ENCODE peak calls at places on chromosome 1, in six cellular contexts. G is stimulated activated CD8-positive, alpha-beta memory T cell treated with anti-CD3 and anti-CD28 coated beads, Interleukin-7, amount 100 ng/mL, for 1 hour; B is activated CD8-positive, alpha-beta memory T cell treated with anti-CD3 and anti-CD28 coated beads, Interleukin-2, amount 50 U/mL, for 4 hours; Z is ELR; K is mammary epithelial cell; N is NCI-H2081. U is an unnamed sample.

GRCh38 chr1:36486436-36487335 is 4.0 kb upstream of the CSF3R start:
- DNase-seq in N (no peak), Z (no peak), K (no peak), G (no peak), B (no peak), U (peak)

GRCh38 chr1:147624529-147624928 is 45.8 kb downstream of the ACP6 start:
- DNase-seq in N (no peak), Z (no peak), K (no peak), G (no peak), B (no peak), U (no peak)

GRCh38 chr1:98949166-98949565 is 55.5 kb downstream of the PLPPR5 start:
- DNase-seq in K (no peak), B (no peak), N (no peak), Z (no peak), G (no peak), U (no peak)

GRCh38 chr1:152623203-152623844 is 421 bp upstream of the LCE3A start:
- DNase-seq in B (no peak), Z (peak), K (no peak), N (no peak), G (no peak), U (no peak)

GRCh38 chr1:196450143-196450911 is 157.9 kb downstream of the KCNT2 start:
- DNase-seq in K (no peak), N (no peak), Z (no peak), G (no peak), B (no peak), U (no peak)

GRCh38 chr1:47756411-47756810 is 240.8 kb downstream of the TRABD2B start:
- DNase-seq in K (no peak), Z (no peak), N (no peak), B (no peak), G (no peak), U (no peak)

GRCh38 chr1:156502749-156503671 is 2.4 kb upstream of the MEF2D start:
- DNase-seq in K (peak), B (no peak), Z (peak), N (no peak), G (no peak), U (peak)

GRCh38 chr1:12528021-12528852 is 89.8 kb downstream of the DHRS3 start:
- DNase-seq in B (no peak), K (no peak), Z (no peak), G (no peak), N (peak), U (no peak)

GRCh38 chr1:6134741-6135510 is 45.2 kb downstream of the CHD5 start:
- DNase-seq in G (no peak), N (no peak), B (no peak), Z (no peak), K (no peak), U (no peak)

GRCh38 chr1:173861731-173862145 is 6.1 kb downstream of the GAS5 start:
- DNase-seq in Z (peak), K (peak), N (no peak), B (no peak), G (no peak), U (no peak)

GRCh38 chr1:216670118-216670870 is 52.9 kb downstream of the ESRRG start:
- DNase-seq in N (no peak), B (no peak), G (no peak), K (peak), Z (peak), U (no peak)

GRCh38 chr1:155003227-155003765 is 694 bp downstream of the ZBTB7B start:
- DNase-seq in N (peak), G (no peak), Z (peak), K (no peak), B (no peak), U (no peak)

GRCh38 chr1:41743361-41743760 is 175.4 kb downstream of the HIVEP3 start:
- DNase-seq in Z (peak), B (no peak), N (no peak), G (no peak), K (no peak), U (no peak)

GRCh38 chr1:49060766-49061165 is 284.1 kb upstream of the BEND5 start:
- DNase-seq in K (no peak), G (no peak), Z (no peak), B (no peak), N (no peak), U (no peak)

GRCh38 chr1:55507578-55507931 is 292.4 kb upstream of the USP24 start:
- DNase-seq in Z (no peak), B (no peak), N (no peak), G (no peak), K (no peak), U (no peak)

GRCh38 chr1:231990388-231990787 is 363.8 kb downstream of the DISC1 start:
- DNase-seq in Z (no peak), N (no peak), G (no peak), K (no peak), B (no peak), U (no peak)

GRCh38 chr1:221706862-221707582 is 34.9 kb downstream of the DUSP10 start:
- DNase-seq in N (no peak), B (no peak), K (no peak), Z (no peak), G (no peak), U (no peak)

GRCh38 chr1:207821464-207822045 is 69.7 kb downstream of the CD46 start:
- DNase-seq in Z (no peak), G (no peak), N (no peak), K (no peak), B (no peak), U (no peak)

GRCh38 chr1:67724928-67725560 is 40.0 kb downstream of the GADD45A start:
- DNase-seq in K (peak), B (no peak), Z (peak), G (no peak), N (peak), U (no peak)

GRCh38 chr1:154999651-155000474 is 2.7 kb upstream of the ZBTB7B start:
- DNase-seq in G (no peak), B (no peak), N (peak), K (no peak), Z (no peak), U (no peak)

GRCh38 chr1:8879348-8880067 is 1.0 kb upstream of the ENO1 start:
- DNase-seq in K (no peak), Z (no peak), B (peak), G (peak), N (no peak), U (no peak)

GRCh38 chr1:33268927-33269610 is 12.8 kb downstream of the ZNF362 start:
- DNase-seq in B (no peak), K (no peak), G (no peak), N (no peak), Z (no peak), U (no peak)

GRCh38 chr1:154608522-154609294 is 722 bp upstream of the ADAR start:
- DNase-seq in B (peak), Z (peak), N (peak), K (peak), G (peak), U (no peak)

GRCh38 chr1:152961201-152961891 is 9.1 kb upstream of the SPRR4 start:
- DNase-seq in G (no peak), B (no peak), Z (no peak), K (no peak), N (no peak), U (no peak)

GRCh38 chr1:186195377-186195931 is 179.6 kb downstream of the TPR start:
- DNase-seq in G (no peak), B (no peak), Z (peak), N (no peak), K (peak), U (no peak)

GRCh38 chr1:226649780-226650179 is 89.3 kb downstream of the ITPKB start:
- DNase-seq in Z (peak), G (no peak), N (peak), K (no peak), B (peak), U (no peak)

GRCh38 chr1:7941437-7941793 is 776 bp upstream of the TNFRSF9 start:
- DNase-seq in Z (peak), B (no peak), G (no peak), N (no peak), K (no peak), U (no peak)

GRCh38 chr1:229757226-229757625 is 131.2 kb downstream of the URB2 start:
- DNase-seq in N (no peak), B (no peak), Z (peak), G (no peak), K (peak), U (no peak)

U was measured in SIG-M5.